ENCODE peak calls at places on chromosome 6, in ten cellular contexts. B is iris pigment epithelial cell; E is hypothalamus; Q is IMR-90; A is GM04504; M is right cardiac atrium; L is activated CD8-positive, alpha-beta memory T cell treated with anti-CD3 and anti-CD28 coated beads, Interleukin-2, amount 50 U/mL, for 48 hours; G is activated T-cell treated with anti-CD3 and anti-CD28 coated beads for 4 hours; N is T1000; H is EL. X is an unnamed sample.

GRCh38 chr6:69884231-69884630 is 17.9 kb downstream of the COL19A1 start:
- DNase-seq in B (no peak), E (no peak), Q (no peak), A (no peak), M (no peak), L (no peak), G (no peak), N (no peak), H (no peak), X (no peak)

GRCh38 chr6:166415306-166415705 is 32.6 kb upstream of the MPC1 start:
- DNase-seq in B (no peak), E (no peak), Q (no peak), A (no peak), M (no peak), L (no peak), G (no peak), N (no peak), H (no peak), X (no peak)

GRCh38 chr6:166658792-166659150 is 31.7 kb upstream of the RPS6KA2 start:
- DNase-seq in B (no peak), E (no peak), Q (no peak), A (no peak), M (no peak), L (no peak), G (no peak), N (no peak), H (no peak), X (no peak)

GRCh38 chr6:41846666-41847237 is 48.4 kb downstream of the USP49 start:
- DNase-seq in B (peak), E (no peak), Q (peak), A (peak), M (no peak), L (peak), G (peak), N (peak), H (peak), X (peak)

GRCh38 chr6:40674170-40674569 is 87.0 kb upstream of the LRFN2 start:
- DNase-seq in B (no peak), E (no peak), Q (no peak), A (no peak), M (no peak), L (no peak), G (no peak), N (no peak), H (no peak), X (no peak)

GRCh38 chr6:153312633-153313032 is 181.6 kb upstream of the RGS17 start:
- DNase-seq in B (peak), E (no peak), Q (peak), A (no peak), M (peak), L (peak), G (no peak), N (peak), H (peak), X (peak)

GRCh38 chr6:163828038-163828790 is 413.7 kb downstream of the QKI start:
- DNase-seq in B (peak), E (no peak), Q (peak), A (no peak), M (peak), L (no peak), G (no peak), N (no peak), H (peak), X (no peak)

GRCh38 chr6:33425668-33426577 is 6.1 kb downstream of the SYNGAP1 start:
- DNase-seq in B (peak), E (peak), Q (peak), A (no peak), M (peak), L (peak), G (peak), N (peak), H (peak), X (peak)

GRCh38 chr6:157092736-157093135 is 230.6 kb downstream of the TMEM242 start:
- DNase-seq in B (no peak), E (no peak), Q (no peak), A (no peak), M (no peak), L (no peak), G (no peak), N (no peak), H (no peak), X (no peak)

GRCh38 chr6:125888989-125889656 is 67.4 kb upstream of the HINT3 start:
- DNase-seq in B (peak), E (no peak), Q (peak), A (no peak), M (no peak), L (no peak), G (no peak), N (no peak), H (peak), X (peak)

GRCh38 chr6:170345662-170346061 is 39.1 kb downstream of the FAM120B start:
- DNase-seq in B (no peak), E (no peak), Q (peak), A (no peak), M (no peak), L (no peak), G (no peak), N (no peak), H (no peak), X (no peak)

GRCh38 chr6:169368200-169368599 is 114.6 kb upstream of the THBS2 start:
- DNase-seq in B (no peak), E (no peak), Q (no peak), A (no peak), M (no peak), L (no peak), G (no peak), N (no peak), H (no peak), X (no peak)

GRCh38 chr6:151425561-151425960 is 26.4 kb downstream of the RMND1 start:
- DNase-seq in B (no peak), E (no peak), Q (peak), A (no peak), M (no peak), L (no peak), G (no peak), N (peak), H (no peak), X (no peak)

GRCh38 chr6:41636803-41637178 is 1.5 kb upstream of the MDFI start:
- DNase-seq in B (peak), E (no peak), Q (no peak), A (no peak), M (peak), L (no peak), G (no peak), N (no peak), H (peak), X (peak)

GRCh38 chr6:20291764-20292227 is 79.5 kb upstream of the MBOAT1 start:
- DNase-seq in B (peak), E (peak), Q (peak), A (peak), M (peak), L (peak), G (peak), N (peak), H (peak), X (peak)

GRCh38 chr6:82246802-82247633 is 526 bp downstream of the IBTK start:
- DNase-seq in B (peak), E (peak), Q (peak), A (peak), M (peak), L (no peak), G (no peak), N (peak), H (peak), X (peak)

GRCh38 chr6:144343736-144344428 is 58.7 kb downstream of the UTRN start:
- DNase-seq in B (no peak), E (no peak), Q (no peak), A (no peak), M (no peak), L (no peak), G (no peak), N (no peak), H (no peak), X (no peak)

GRCh38 chr6:116695398-116695797 is 14.4 kb downstream of the KPNA5 start:
- DNase-seq in B (peak), E (no peak), Q (no peak), A (no peak), M (no peak), L (no peak), G (no peak), N (no peak), H (no peak), X (no peak)

GRCh38 chr6:119351005-119351394 is 1.4 kb upstream of the MAN1A1 start:
- DNase-seq in B (peak), E (no peak), Q (peak), A (no peak), M (no peak), L (no peak), G (no peak), N (no peak), H (peak), X (no peak)

GRCh38 chr6:14455942-14456648 is 338.5 kb downstream of the CD83 start:
- DNase-seq in B (no peak), E (no peak), Q (no peak), A (no peak), M (no peak), L (no peak), G (no peak), N (no peak), H (no peak), X (no peak)

GRCh38 chr6:89024456-89024855 is 56.1 kb upstream of the PNRC1 start:
- DNase-seq in B (no peak), E (no peak), Q (no peak), A (no peak), M (no peak), L (no peak), G (no peak), N (no peak), H (no peak), X (no peak)

GRCh38 chr6:41638801-41639555 is 710 bp downstream of the MDFI start:
- DNase-seq in B (peak), E (no peak), Q (no peak), A (no peak), M (peak), L (no peak), G (no peak), N (no peak), H (no peak), X (peak)

GRCh38 chr6:3226422-3227362 is 761 bp downstream of the TUBB2B start:
- DNase-seq in B (peak), E (no peak), Q (no peak), A (no peak), M (peak), L (no peak), G (no peak), N (no peak), H (peak), X (peak)

GRCh38 chr6:13544454-13545186 is 29.8 kb upstream of the SIRT5 start:
- DNase-seq in B (no peak), E (no peak), Q (no peak), A (no peak), M (no peak), L (no peak), G (no peak), N (no peak), H (no peak), X (no peak)

GRCh38 chr6:160249687-160250086 is 8.9 kb downstream of the SLC22A2 start:
- DNase-seq in B (no peak), E (no peak), Q (no peak), A (no peak), M (no peak), L (no peak), G (no peak), N (no peak), H (no peak), X (no peak)

GRCh38 chr6:43776115-43776798 is 6.2 kb downstream of the VEGFA start:
- DNase-seq in B (no peak), E (no peak), Q (no peak), A (no peak), M (peak), L (no peak), G (no peak), N (no peak), H (no peak), X (no peak)

GRCh38 chr6:17138033-17138432 is 36.2 kb downstream of the STMND1 start:
- DNase-seq in B (no peak), E (no peak), Q (no peak), A (no peak), M (no peak), L (no peak), G (no peak), N (no peak), H (no peak), X (no peak)

GRCh38 chr6:70563540-70563939 is 3.2 kb upstream of the SDHAF4 start:
- DNase-seq in B (peak), E (no peak), Q (peak), A (no peak), M (no peak), L (no peak), G (no peak), N (peak), H (no peak), X (no peak)

GRCh38 chr6:15066433-15067337 is 179.2 kb upstream of the JARID2 start:
- DNase-seq in B (peak), E (no peak), Q (peak), A (peak), M (no peak), L (no peak), G (no peak), N (no peak), H (peak), X (peak)

GRCh38 chr6:35496036-35496850 is 636 bp downstream of the TEAD3 start:
- DNase-seq in B (peak), E (no peak), Q (no peak), A (no peak), M (peak), L (peak), G (no peak), N (no peak), H (peak), X (peak)

X was measured in endothelial cell.